ENCODE peak calls at places on chromosome 22, in nine cellular contexts. N is stomach, P is left ventricle myocardium inferior, Y is body of pancreas, M is IMR-90, J is GM23338, T is A549, W is aorta, G is H9. B is an unnamed sample.

GRCh38 chr22:47739216-47739615 is 976.8 kb downstream of the TBC1D22A start:
- DNase-seq in Y (no peak), T (no peak), P (no peak), W (no peak), G (no peak), M (no peak), J (no peak), N (no peak), B (no peak)

GRCh38 chr22:38081941-38082828 is 1.8 kb downstream of the SLC16A8 start:
- DNase-seq in G (no peak), P (no peak), T (no peak), W (peak; percentile 50), N (no peak), M (no peak), J (peak; percentile 58), Y (no peak), B (no peak)

GRCh38 chr22:44449683-44450425 is 48.2 kb downstream of the RTL6 start:
- DNase-seq in G (no peak), N (peak; percentile 22), W (no peak), Y (no peak), J (no peak), M (no peak), T (no peak), P (no peak), B (no peak)

GRCh38 chr22:48897959-48898358 is 929.7 kb downstream of the BRD1 start:
- DNase-seq in G (peak; percentile 17), Y (no peak), P (no peak), W (no peak), J (no peak), M (no peak), N (no peak), T (no peak), B (no peak)

GRCh38 chr22:41425704-41426365 is 20.8 kb downstream of the TOB2 start:
- DNase-seq in W (no peak), J (no peak), M (no peak), Y (no peak), T (no peak), G (no peak), P (no peak), N (no peak), B (no peak)

GRCh38 chr22:39392341-39392948 is 7.1 kb upstream of the TAB1 start:
- DNase-seq in J (no peak), P (no peak), N (no peak), M (no peak), T (no peak), W (no peak), G (no peak), Y (no peak), B (no peak)

GRCh38 chr22:31084811-31085492 is 3.8 kb downstream of the SMTN start:
- DNase-seq in G (peak; percentile 89), T (peak; percentile 39), W (peak; percentile 95), P (peak; percentile 90), M (peak; percentile 75), J (peak; percentile 98), Y (peak; percentile 82), N (peak; percentile 91), B (peak; percentile 90)

GRCh38 chr22:23678133-23678532 is 12.7 kb upstream of the RGL4 start:
- DNase-seq in W (no peak), Y (peak; percentile 0), G (no peak), J (peak; percentile 11), N (no peak), M (no peak), T (no peak), P (no peak), B (no peak)

GRCh38 chr22:37843746-37844089 is 416 bp downstream of the ANKRD54 start:
- DNase-seq in G (no peak), P (peak; percentile 47), T (no peak), N (no peak), W (peak; percentile 65), Y (no peak), M (peak; percentile 32), J (peak; percentile 58), B (peak; percentile 59)

GRCh38 chr22:32469799-32470212 is 4.8 kb upstream of the FBXO7 start:
- DNase-seq in M (peak; percentile 84), N (no peak), T (peak; percentile 60), Y (peak; percentile 14), G (no peak), P (no peak), J (no peak), W (no peak), B (peak; percentile 10)

GRCh38 chr22:35717572-35717971 is at the start of gene APOL5:
- DNase-seq in Y (no peak), N (no peak), P (no peak), M (no peak), J (no peak), W (no peak), T (no peak), G (no peak), B (no peak)
- H3K4me1 ChIP-seq in Y (no peaks in the 10 kb centered on the region), N (no peaks in the 10 kb centered on the region), P (peaks cover 5% of the 10 kb centered on the region), M (no peaks in the 10 kb centered on the region), J (no peaks in the 10 kb centered on the region), W (no peaks in the 10 kb centered on the region), T (no peaks in the 10 kb centered on the region), G (no peaks in the 10 kb centered on the region), B (no peaks in the 10 kb centered on the region)

DNA sequence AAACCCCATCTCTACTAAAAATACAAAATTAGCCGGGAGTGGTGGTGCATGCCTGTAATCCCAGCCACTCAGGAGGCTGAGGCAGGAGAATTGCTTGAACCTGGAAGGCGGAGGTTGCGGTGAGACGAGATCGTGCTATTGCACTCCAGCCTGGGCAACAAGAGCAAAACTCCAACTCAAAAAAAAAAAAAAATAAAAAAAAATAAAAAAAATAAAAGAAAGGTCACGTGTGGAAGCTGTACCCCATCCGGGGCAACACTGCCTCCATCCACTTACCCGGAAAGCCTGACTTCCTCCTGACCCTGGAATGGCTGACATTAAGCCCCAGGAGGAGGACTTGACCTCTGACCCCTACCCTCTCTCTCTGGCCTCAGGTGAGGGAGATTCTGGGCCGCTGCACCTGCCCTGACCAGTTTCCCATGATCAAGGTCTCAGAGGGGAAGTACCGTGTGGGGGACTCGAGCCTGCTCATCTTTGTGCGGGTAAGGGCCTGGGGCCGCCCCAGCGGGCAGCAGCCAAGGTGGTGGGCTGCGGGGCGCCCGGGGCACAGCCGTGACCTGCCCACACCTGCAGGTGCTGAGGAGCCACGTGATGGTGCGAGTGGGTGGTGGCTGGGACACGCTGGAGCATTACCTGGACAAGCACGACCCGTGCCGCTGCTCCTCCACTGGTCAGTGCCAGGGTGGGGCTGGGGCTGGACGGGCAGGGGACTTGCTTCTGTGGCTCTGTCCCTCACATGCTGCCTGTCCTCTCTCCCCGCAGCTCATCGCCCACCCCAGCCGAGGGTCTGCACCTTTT is 3.8 kb downstream of the GAS2L1 start:
- DNase-seq in Y (no peak), T (no peak), P (no peak), W (peak; percentile 35), N (no peak), M (no peak), J (no peak), G (no peak), B (no peak)
- H3K4me1 ChIP-seq in Y (peaks cover 79% of the 10 kb centered on the region), T (peaks cover 50% of the 10 kb centered on the region), P (peaks cover 95% of the 10 kb centered on the region), W (no peaks in the 10 kb centered on the region), N (peaks cover 83% of the 10 kb centered on the region), M (peaks cover 17% of the 10 kb centered on the region), J (peaks cover 13% of the 10 kb centered on the region), G (no peaks in the 10 kb centered on the region), B (peaks cover 80% of the 10 kb centered on the region)

GRCh38 chr22:20550851-20551744 is 43.7 kb downstream of the MED15 start:
- DNase-seq in J (peak; percentile 52), Y (no peak), M (peak; percentile 78), T (no peak), N (no peak), W (peak; percentile 82), G (peak; percentile 72), P (no peak), B (no peak)
- H3K4me1 ChIP-seq in J (peaks cover 4% of the 10 kb centered on the region), Y (peaks cover 32% of the 10 kb centered on the region), M (peaks cover 51% of the 10 kb centered on the region), T (peaks cover 12% of the 10 kb centered on the region), N (peaks cover 62% of the 10 kb centered on the region), W (peaks cover 4% of the 10 kb centered on the region), G (peaks cover 2% of the 10 kb centered on the region), P (peaks cover 88% of the 10 kb centered on the region), B (peaks cover 45% of the 10 kb centered on the region)

GRCh38 chr22:36324414-36324813 is 63.4 kb downstream of the MYH9 start:
- DNase-seq in J (no peak), P (no peak), G (no peak), Y (no peak), W (no peak), N (no peak), T (no peak), M (no peak), B (no peak)
- H3K4me1 ChIP-seq in J (peaks cover 12% of the 10 kb centered on the region), P (peaks cover 98% of the 10 kb centered on the region), G (peaks cover 4% of the 10 kb centered on the region), Y (peaks cover 32% of the 10 kb centered on the region), W (peaks cover 3% of the 10 kb centered on the region), N (peaks cover 63% of the 10 kb centered on the region), T (peaks cover 49% of the 10 kb centered on the region), M (peaks cover 51% of the 10 kb centered on the region), B (peaks cover 61% of the 10 kb centered on the region)

GRCh38 chr22:49936018-49936972 is 17.9 kb downstream of the CRELD2 start:
- DNase-seq in M (peak; percentile 86), J (peak; percentile 79), N (peak; percentile 95), G (peak; percentile 87), T (peak; percentile 86), Y (peak; percentile 94), P (peak; percentile 93), W (peak; percentile 97), B (peak; percentile 92)

GRCh38 chr22:49934144-49934890 is 15.9 kb downstream of the CRELD2 start:
- DNase-seq in N (peak; percentile 83), P (peak; percentile 76), Y (peak; percentile 87), J (no peak), T (no peak), G (no peak), W (peak; percentile 80), M (peak; percentile 12), B (peak; percentile 75)

GRCh38 chr22:49933236-49933921 is 14.9 kb downstream of the CRELD2 start:
- DNase-seq in P (peak; percentile 82), W (no peak), J (no peak), T (no peak), M (no peak), G (no peak), Y (peak; percentile 72), N (peak; percentile 64), B (peak; percentile 66)

GRCh38 chr22:49935561-49935960 is 17.1 kb downstream of the CRELD2 start:
- DNase-seq in G (no peak), J (peak; percentile 46), Y (no peak), T (no peak), W (peak; percentile 78), P (no peak), N (no peak), M (no peak), B (no peak)

DNA sequence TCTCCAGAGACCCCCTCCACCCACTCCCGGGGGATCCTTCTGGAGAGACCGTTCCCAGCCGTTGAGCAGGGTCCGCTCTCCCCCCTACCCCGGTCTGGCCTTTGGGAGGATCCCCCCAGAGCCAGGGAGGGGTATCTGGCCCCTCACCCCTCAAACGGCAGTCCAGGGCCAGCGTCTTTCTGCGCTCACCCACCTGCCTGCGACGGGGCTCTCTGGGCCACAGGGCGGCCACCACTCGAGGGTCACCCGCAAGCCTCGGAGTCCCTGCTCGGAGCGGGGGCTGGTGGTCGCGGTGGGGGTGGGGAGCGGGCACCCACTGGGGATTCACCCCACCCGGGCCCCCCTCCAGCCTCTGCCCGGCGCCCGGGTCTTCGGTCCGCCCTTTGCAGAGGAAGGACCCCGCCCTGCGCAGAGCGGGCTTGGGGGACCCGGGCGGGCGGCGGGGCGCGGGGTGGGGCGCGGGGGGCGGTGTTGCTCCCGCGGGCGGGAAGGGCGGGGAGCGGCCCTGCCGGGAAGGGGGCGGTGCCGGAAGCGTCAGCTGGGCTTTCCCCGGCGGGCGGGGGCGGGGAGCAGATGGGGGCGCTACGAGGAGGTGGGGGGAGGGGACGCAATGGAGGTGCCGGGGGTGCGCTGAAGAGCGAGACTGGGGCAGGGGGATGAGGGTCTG is 16.6 kb downstream of the CRELD2 start:
- DNase-seq in M (peak; percentile 39), W (peak; percentile 94), G (peak; percentile 67), T (peak; percentile 55), P (peak; percentile 90), N (peak; percentile 88), Y (peak; percentile 81), J (peak; percentile 86), B (peak; percentile 92)
- H3K4me1 ChIP-seq in M (peaks cover 15% of the 10 kb centered on the region), W (peaks cover 2% of the 10 kb centered on the region), G (peaks cover 2% of the 10 kb centered on the region), T (peaks cover 26% of the 10 kb centered on the region), P (peaks cover 86% of the 10 kb centered on the region), N (peaks cover 66% of the 10 kb centered on the region), Y (peaks cover 53% of the 10 kb centered on the region), J (peaks cover 10% of the 10 kb centered on the region), B (peaks cover 40% of the 10 kb centered on the region)

GRCh38 chr22:46737105-46737975 is 712 bp downstream of the CERK start:
- DNase-seq in T (no peak), W (peak; percentile 62), Y (peak; percentile 49), M (peak; percentile 34), G (peak; percentile 46), J (peak; percentile 65), P (peak; percentile 47), N (no peak), B (peak; percentile 59)
- H3K4me1 ChIP-seq in T (peaks cover 24% of the 10 kb centered on the region), W (no peaks in the 10 kb centered on the region), Y (peaks cover 58% of the 10 kb centered on the region), M (peaks cover 31% of the 10 kb centered on the region), G (peaks cover 7% of the 10 kb centered on the region), J (peaks cover 19% of the 10 kb centered on the region), P (peaks cover 96% of the 10 kb centered on the region), N (peaks cover 78% of the 10 kb centered on the region), B (peaks cover 87% of the 10 kb centered on the region)

B was measured in transverse colon.